ENCODE peak calls at places on chromosomes 2 and 18, in five cellular contexts. G, X, E, B and W are unnamed samples.
A peak's percentile ranks its signal among the peaks of the same experiment; 100 is the strongest.

GRCh38 chr2:15839461-15840124 is 100.8 kb upstream of the MYCN start:
- DNase-seq in X (no peak), G (no peak), E (no peak), B (no peak), W (no peak)

GRCh38 chr2:160205511-160205910 is 5.4 kb upstream of the ITGB6 start:
- DNase-seq in B (peak; percentile 99), E (peak; percentile 89), G (peak; percentile 55), X (peak; percentile 99), W (no peak)

GRCh38 chr18:26556573-26556972 is 8.2 kb upstream of the KCTD1 start:
- DNase-seq in G (no peak), X (no peak), B (peak; percentile 51), E (no peak), W (no peak)

GRCh38 chr2:196278491-196278911 is 107.1 kb upstream of the STK17B start:
- DNase-seq in E (peak; percentile 73), X (no peak), B (peak; percentile 94), G (no peak), W (no peak)

GRCh38 chr18:59712311-59712710 is 15.1 kb upstream of the CCBE1 start:
- DNase-seq in B (no peak), X (no peak), E (no peak), G (no peak), W (no peak)

GRCh38 chr2:44955593-44956449 is 14.3 kb downstream of the SIX3 start:
- DNase-seq in E (peak; percentile 72), X (peak; percentile 46), B (peak; percentile 80), G (peak; percentile 72), W (no peak)

GRCh38 chr2:218028562-218029348 is 26.0 kb upstream of the TNS1 start:
- DNase-seq in G (peak; percentile 31), B (no peak), E (no peak), X (no peak), W (no peak)

GRCh38 chr2:60643747-60644146 is 90.3 kb upstream of the BCL11A start:
- DNase-seq in E (no peak), G (no peak), X (no peak), B (no peak), W (no peak)

GRCh38 chr2:141280037-141280436 is 850.8 kb downstream of the LRP1B start:
- DNase-seq in X (no peak), E (no peak), B (no peak), G (no peak), W (no peak)

GRCh38 chr2:131724019-131724418 is 196.3 kb downstream of the CCDC74A start:
- DNase-seq in G (peak; percentile 40), E (no peak), B (no peak), X (no peak), W (no peak)

GRCh38 chr18:54845788-54846187 is 17.5 kb downstream of the RAB27B start:
- DNase-seq in X (no peak), B (peak; percentile 41), G (no peak), E (peak; percentile 14), W (no peak)

GRCh38 chr18:24491882-24492281 is 31.4 kb downstream of the HRH4 start:
- DNase-seq in B (no peak), X (no peak), G (no peak), E (no peak), W (no peak)

GRCh38 chr2:23387221-23387550 is 2.2 kb downstream of the KLHL29 start:
- DNase-seq in X (no peak), G (no peak), E (no peak), B (no peak), W (no peak)

GRCh38 chr2:188787002-188787660 is 187.0 kb upstream of the COL3A1 start:
- DNase-seq in E (peak; percentile 87), G (no peak), B (peak; percentile 92), X (peak; percentile 22), W (peak; percentile 70)

GRCh38 chr2:69208023-69208595 is 178.9 kb downstream of the GFPT1 start:
- DNase-seq in E (no peak), X (no peak), G (no peak), B (no peak), W (no peak)

GRCh38 chr2:182784777-182785176 is 68.7 kb downstream of the DNAJC10 start:
- DNase-seq in G (no peak), E (peak; percentile 63), X (peak; percentile 28), B (peak; percentile 65), W (no peak)

GRCh38 chr18:21054252-21054821 is 57.3 kb downstream of the ROCK1 start:
- DNase-seq in E (no peak), X (no peak), B (no peak), G (no peak), W (no peak)

GRCh38 chr2:196991061-196991460 is 64.6 kb upstream of the PGAP1 start:
- DNase-seq in E (no peak), B (no peak), X (no peak), G (no peak), W (no peak)

GRCh38 chr18:2846241-2846637 is 567 bp upstream of the EMILIN2 start:
- DNase-seq in B (peak; percentile 24), E (peak; percentile 28), X (no peak), G (no peak), W (no peak)

DNA sequence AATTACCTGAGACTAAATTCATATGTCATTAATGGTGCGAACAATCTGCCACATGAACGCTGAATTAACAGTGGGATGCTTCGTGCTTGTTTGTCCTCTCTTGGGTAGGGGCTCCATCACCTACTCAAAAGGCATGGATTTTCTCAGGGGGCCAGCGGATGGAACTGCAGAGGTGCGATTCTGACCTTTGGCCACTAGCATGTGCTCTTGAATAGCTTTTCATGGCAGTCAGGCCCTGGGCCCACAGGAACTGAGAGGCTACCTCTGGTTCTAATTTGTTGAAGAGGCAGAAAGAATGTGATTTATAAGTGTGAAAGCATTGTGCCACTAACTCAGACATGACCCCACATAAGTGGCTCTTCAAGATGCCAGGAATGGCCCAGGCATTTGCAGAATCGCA is 283.2 kb downstream of the INSIG2 start:
- DNase-seq in G (no peak), B (peak; percentile 65), X (peak; percentile 19), E (peak; percentile 36), W (no peak)
- TF ChIP-seq CTCF in G (no peak), B (peak; percentile 81), X (peak; percentile 69), E (peak; percentile 50), W (peak; percentile 89)

GRCh38 chr18:70673834-70674233 is 385.0 kb downstream of the SOCS6 start:
- DNase-seq in B (no peak), X (no peak), G (no peak), E (no peak), W (no peak)

GRCh38 chr18:70671889-70672551 is 383.2 kb downstream of the SOCS6 start:
- DNase-seq in X (no peak), G (no peak), B (no peak), E (no peak), W (no peak)

GRCh38 chr18:70666936-70667335 is 378.1 kb downstream of the SOCS6 start:
- DNase-seq in E (no peak), G (no peak), X (no peak), B (no peak), W (no peak)

GRCh38 chr18:70672581-70672980 is 383.7 kb downstream of the SOCS6 start:
- DNase-seq in G (no peak), X (no peak), B (no peak), E (no peak), W (no peak)
- TF ChIP-seq CTCF in G (no peak), X (no peak), B (no peak), E (no peak), W (no peak)

DNA sequence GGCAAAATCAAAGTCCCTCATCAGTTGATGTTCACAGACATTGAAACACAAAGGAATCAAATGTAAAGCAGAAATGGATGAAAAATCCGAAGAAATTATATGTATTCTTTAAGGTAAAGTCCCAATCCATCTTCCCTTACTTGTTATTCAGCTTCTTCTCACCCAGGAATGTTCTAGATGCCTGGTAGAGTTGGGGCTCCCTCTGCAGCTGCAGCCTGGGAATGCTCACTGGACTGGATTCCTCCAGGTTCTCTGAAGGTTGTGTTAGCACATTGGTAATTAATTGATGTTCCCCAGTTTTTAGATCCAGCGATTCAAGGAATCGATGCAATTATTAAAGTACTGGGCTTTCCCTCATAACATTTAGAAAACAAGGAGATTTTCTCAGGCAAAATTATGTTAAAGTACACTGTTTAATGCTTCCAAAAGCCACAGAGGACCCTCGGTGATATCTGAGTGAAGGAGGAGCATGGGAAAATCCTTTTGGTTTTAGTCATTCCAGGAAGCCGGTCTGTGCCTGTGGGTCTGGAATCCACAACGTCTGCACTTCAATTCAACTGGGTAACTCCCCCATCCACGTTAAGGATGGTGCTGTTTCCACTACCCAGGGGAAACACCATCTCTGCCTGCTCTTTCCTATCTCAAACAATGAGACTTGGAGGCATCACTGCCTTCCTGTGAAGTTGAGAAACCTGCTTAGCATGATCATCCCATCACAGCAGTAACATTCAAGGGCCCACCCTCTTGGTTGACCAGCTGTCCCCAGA is 22.0 kb downstream of the NTSR2 start:
- DNase-seq in B (peak; percentile 26), X (no peak), G (no peak), E (peak; percentile 33), W (no peak)
- TF ChIP-seq CTCF in B (peak; percentile 45), X (peak; percentile 41), G (no peak), E (peak; percentile 44), W (peak; percentile 21)

DNA sequence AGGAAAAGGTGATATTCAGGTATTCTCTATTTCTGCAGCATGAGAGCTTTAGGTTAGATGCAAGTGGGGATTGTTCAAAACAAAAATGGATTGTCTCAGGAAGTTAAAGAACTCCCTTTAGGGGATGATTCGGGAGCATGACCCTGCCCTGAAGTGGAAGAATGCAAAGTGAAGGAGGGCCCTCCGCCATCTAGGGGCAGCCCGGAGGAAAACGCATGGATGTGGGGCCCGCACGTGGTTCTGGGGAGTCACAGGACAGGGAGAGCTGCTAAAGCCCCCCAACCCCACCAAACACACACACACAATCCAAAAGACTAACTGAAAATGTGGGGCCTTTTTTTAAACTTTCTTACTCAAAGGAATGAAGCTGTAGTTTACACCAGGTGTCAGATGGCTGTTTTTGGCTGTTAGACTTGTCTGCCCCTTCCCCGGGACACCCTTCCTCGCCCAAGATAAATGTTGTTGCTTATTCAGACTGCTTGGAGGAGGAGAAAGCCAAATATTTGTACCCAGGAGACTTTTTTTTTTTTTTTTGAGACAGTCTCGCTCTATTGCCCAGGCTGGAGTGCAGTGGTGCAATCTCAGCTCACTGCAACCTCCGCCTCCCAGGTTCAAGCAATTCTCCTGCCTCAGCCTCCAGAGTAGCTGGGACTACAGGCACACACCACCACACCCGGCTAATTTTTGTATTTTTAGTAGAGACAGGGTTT is 78.8 kb downstream of the HNRNPLL start:
- DNase-seq in E (no peak), G (no peak), X (no peak), B (no peak), W (no peak)
- TF ChIP-seq CTCF in E (peak; percentile 14), G (no peak), X (peak; percentile 48), B (peak; percentile 37), W (peak; percentile 19)

DNA sequence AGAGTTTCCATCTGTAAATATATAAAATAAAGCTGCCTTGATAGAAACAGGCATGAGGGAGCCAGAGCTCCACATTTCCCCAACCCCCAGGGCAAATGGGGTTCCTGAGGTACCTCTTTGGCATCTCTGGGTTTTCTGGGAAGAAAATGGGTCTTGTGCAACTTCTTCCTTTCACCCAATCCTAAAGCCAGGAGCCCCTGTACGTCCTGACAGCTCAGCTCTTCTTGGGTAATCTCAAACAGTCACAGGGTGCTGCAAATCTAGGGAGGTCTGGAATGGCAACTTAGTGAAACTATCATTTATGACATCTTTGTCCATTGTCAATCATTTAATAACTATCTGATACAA is 36.6 kb upstream of the STAT1 start:
- DNase-seq in B (peak; percentile 84), E (peak; percentile 74), X (no peak), G (no peak), W (peak; percentile 87)
- TF ChIP-seq CTCF in B (no peak), E (no peak), X (no peak), G (no peak), W (no peak)

GRCh38 chr2:174138161-174138560 is 110.2 kb downstream of the OLA1 start:
- DNase-seq in B (peak; percentile 42), E (peak; percentile 52), G (no peak), X (no peak), W (no peak)
- TF ChIP-seq CTCF in B (peak; percentile 30), E (peak; percentile 46), G (peak; percentile 19), X (peak; percentile 44), W (no peak)